ENCODE peak calls at places on chromosomes 4 and X, in ten cellular contexts. D is non-pigmented ciliary epithelial cell; H is KBM-7; S is Calu3; B is H9; A is activated naive CD4-positive, alpha-beta T cell; P is HS-5; N is putamen; K is stimulated activated CD4-positive, alpha-beta T cell treated with anti-CD3 and anti-CD28 coated beads, TNF-alpha, amount 100 ng/mL, for 48 hours; F is GM20000. O is an unnamed sample.

GRCh38 chrX:34875204-34875603 is 67.4 kb upstream of the FAM47B start:
- DNase-seq in B (no peak), A (no peak), D (peak), P (no peak), K (no peak), H (no peak), S (peak), N (no peak), F (no peak), O (no peak)

GRCh38 chr4:23225024-23225423 is 532.3 kb downstream of the GBA3 start:
- DNase-seq in A (no peak), S (no peak), P (no peak), F (no peak), B (no peak), H (no peak), K (no peak), D (no peak), N (no peak), O (no peak)

GRCh38 chrX:10597871-10598270 is 22.5 kb downstream of the MID1 start:
- DNase-seq in S (peak), A (no peak), N (no peak), K (no peak), B (no peak), F (no peak), H (peak), D (no peak), P (no peak), O (no peak)

GRCh38 chr4:105641876-105642275 is 66.6 kb downstream of the INTS12 start:
- DNase-seq in S (no peak), A (no peak), N (no peak), B (no peak), P (no peak), K (no peak), F (no peak), D (no peak), H (no peak), O (no peak)

GRCh38 chr4:127975121-127975770 is 10.0 kb downstream of the ABHD18 start:
- DNase-seq in A (no peak), P (peak), N (no peak), K (no peak), D (no peak), F (no peak), H (peak), B (no peak), S (no peak), O (no peak)

GRCh38 chrX:13428055-13428786 is 108.4 kb upstream of the ATXN3L start:
- DNase-seq in D (peak), P (peak), H (peak), N (no peak), B (peak), K (no peak), F (no peak), A (no peak), S (no peak), O (no peak)

GRCh38 chr4:185534850-185535761 is at the start of gene PDLIM3:
- DNase-seq in A (no peak), S (peak), H (no peak), F (peak), N (peak), D (no peak), K (no peak), B (peak), P (no peak), O (no peak)

GRCh38 chrX:23494741-23495140 is 160.1 kb downstream of the PTCHD1 start:
- DNase-seq in H (no peak), F (no peak), B (no peak), N (no peak), K (no peak), A (no peak), P (no peak), S (no peak), D (no peak), O (no peak)

GRCh38 chrX:119693032-119693995 is at the start of gene SEPTIN6:
- DNase-seq in H (peak), P (no peak), B (peak), F (peak), D (no peak), A (peak), K (peak), S (peak), N (no peak), O (peak)

GRCh38 chr4:1172971-1173757 is 781 bp upstream of the SPON2 start:
- DNase-seq in H (no peak), P (no peak), A (no peak), D (peak), F (peak), K (no peak), B (peak), N (no peak), S (no peak), O (no peak)

GRCh38 chr4:40651280-40651679 is 21.6 kb upstream of the RBM47 start:
- DNase-seq in P (no peak), K (no peak), F (no peak), D (no peak), S (no peak), H (no peak), N (no peak), B (no peak), A (no peak), O (no peak)

GRCh38 chr4:149279790-149280189 is 535.9 kb downstream of the IQCM start:
- DNase-seq in N (no peak), P (no peak), S (no peak), A (no peak), K (no peak), B (no peak), D (no peak), H (no peak), F (no peak), O (no peak)

GRCh38 chr4:148445071-148445902 is 3.1 kb upstream of the NR3C2 start:
- DNase-seq in D (no peak), F (peak), S (peak), K (peak), P (no peak), N (peak), A (peak), B (peak), H (peak), O (peak)

GRCh38 chr4:76801621-76802545 is 96.1 kb downstream of the SOWAHB start:
- DNase-seq in P (no peak), N (no peak), S (no peak), B (peak), F (no peak), A (no peak), D (no peak), H (no peak), K (no peak), O (no peak)

GRCh38 chr4:81491943-81492342 is 20.2 kb upstream of the RASGEF1B start:
- DNase-seq in N (no peak), H (peak), F (no peak), D (no peak), B (no peak), S (no peak), K (no peak), P (no peak), A (no peak), O (no peak)

GRCh38 chr4:148166132-148166531 is 276.1 kb downstream of the NR3C2 start:
- DNase-seq in A (no peak), D (no peak), S (no peak), B (no peak), N (no peak), H (no peak), P (no peak), K (no peak), F (no peak), O (no peak)

GRCh38 chr4:174245714-174246113 is 37.8 kb downstream of the FBXO8 start:
- DNase-seq in A (no peak), S (no peak), H (no peak), B (no peak), P (no peak), F (no peak), D (no peak), N (no peak), K (no peak), O (no peak)

GRCh38 chr4:128107766-128108165 is 46.7 kb downstream of the LARP1B start:
- DNase-seq in P (no peak), D (peak), F (no peak), B (no peak), K (no peak), A (no peak), N (no peak), H (no peak), S (no peak), O (no peak)

GRCh38 chrX:23981711-23982110 is 45.3 kb downstream of the KLHL15 start:
- DNase-seq in F (no peak), D (no peak), N (no peak), K (no peak), S (no peak), A (no peak), P (no peak), B (no peak), H (no peak), O (no peak)

GRCh38 chrX:111490683-111491082 is 20.8 kb upstream of the SERTM2 start:
- DNase-seq in F (no peak), S (no peak), N (no peak), H (no peak), D (no peak), A (no peak), K (no peak), P (no peak), B (no peak), O (no peak)

GRCh38 chrX:53930513-53931380 is 113.5 kb downstream of the PHF8 start:
- DNase-seq in K (no peak), P (no peak), S (no peak), H (peak), N (no peak), F (no peak), A (no peak), D (no peak), B (no peak), O (no peak)

GRCh38 chr4:148229798-148230197 is 212.4 kb downstream of the NR3C2 start:
- DNase-seq in N (no peak), H (no peak), B (no peak), A (no peak), K (no peak), S (no peak), D (no peak), P (no peak), F (no peak), O (no peak)

GRCh38 chr4:12036450-12036849 is 607.8 kb upstream of the HS3ST1 start:
- DNase-seq in D (no peak), S (no peak), K (no peak), A (no peak), H (no peak), F (no peak), B (no peak), P (no peak), N (no peak), O (no peak)

GRCh38 chr4:121654738-121655137 is 42.0 kb downstream of the ANXA5 start:
- DNase-seq in N (no peak), F (peak), B (no peak), P (no peak), A (no peak), K (no peak), S (no peak), D (no peak), H (no peak), O (no peak)

GRCh38 chr4:146229406-146229805 is 15.1 kb downstream of the REELD1 start:
- DNase-seq in H (no peak), K (no peak), S (no peak), D (no peak), F (no peak), B (no peak), A (no peak), P (no peak), N (no peak), O (no peak)

GRCh38 chr4:73187325-73187724 is 71.3 kb downstream of the ANKRD17 start:
- DNase-seq in S (no peak), B (no peak), K (no peak), H (peak), F (no peak), N (no peak), D (no peak), P (peak), A (no peak), O (no peak)

GRCh38 chr4:53233396-53233795 is 132.5 kb downstream of the SCFD2 start:
- DNase-seq in F (no peak), B (no peak), S (no peak), P (no peak), A (no peak), H (no peak), D (no peak), K (no peak), N (no peak), O (no peak)